ENCODE peak calls at places on chromosome 15, in four cellular contexts. One of them, this sample, is unnamed.
A peak's percentile ranks its signal among the peaks of the same experiment; 100 is the strongest.

GRCh38 chr15:46365612-46366011 is 730.8 kb downstream of the SQOR start:
- DNase-seq in natural killer cell: no peak
- DNase-seq in LoVo: no peak
- DNase-seq in transverse colon: no peak
- DNase-seq in this sample: no peak

GRCh38 chr15:29259233-29259632 is 10.4 kb downstream of the NSMCE3 start:
- DNase-seq in natural killer cell: no peak
- DNase-seq in transverse colon: no peak
- DNase-seq in LoVo: no peak
- DNase-seq in this sample: no peak

GRCh38 chr15:74869372-74869725 is 3.8 kb downstream of the SCAMP2 start:
- DNase-seq in LoVo: no peak
- DNase-seq in transverse colon: no peak
- DNase-seq in natural killer cell: no peak
- DNase-seq in this sample: no peak

GRCh38 chr15:25933456-25934158 is 70.5 kb upstream of the ATP10A start:
- DNase-seq in transverse colon: peak; percentile 50
- DNase-seq in LoVo: no peak
- DNase-seq in natural killer cell: peak; percentile 49
- DNase-seq in this sample: peak; percentile 91

GRCh38 chr15:58762731-58763130 is 8.4 kb upstream of the MINDY2 start:
- DNase-seq in natural killer cell: no peak
- DNase-seq in transverse colon: no peak
- DNase-seq in LoVo: no peak
- DNase-seq in this sample: no peak

GRCh38 chr15:98779463-98780071 is 131.2 kb downstream of the IGF1R start:
- DNase-seq in transverse colon: peak; percentile 88
- DNase-seq in LoVo: peak; percentile 78
- DNase-seq in natural killer cell: peak; percentile 71
- DNase-seq in this sample: peak; percentile 82

GRCh38 chr15:70008697-70009285 is 88.9 kb downstream of the TLE3 start:
- DNase-seq in natural killer cell: no peak
- DNase-seq in LoVo: no peak
- DNase-seq in transverse colon: no peak
- DNase-seq in this sample: peak; percentile 82

GRCh38 chr15:27479232-27480140 is 508.5 kb downstream of the GABRG3 start:
- DNase-seq in transverse colon: no peak
- DNase-seq in natural killer cell: no peak
- DNase-seq in LoVo: no peak
- DNase-seq in this sample: peak; percentile 58

GRCh38 chr15:26772588-26773484 is at the start of gene GABRB3:
- DNase-seq in natural killer cell: no peak
- DNase-seq in transverse colon: no peak
- DNase-seq in LoVo: no peak
- DNase-seq in this sample: no peak

GRCh38 chr15:101107625-101108457 is 144.0 kb downstream of the CHSY1 start:
- DNase-seq in transverse colon: no peak
- DNase-seq in LoVo: no peak
- DNase-seq in natural killer cell: no peak
- DNase-seq in this sample: no peak

GRCh38 chr15:48940508-48940907 is 23.2 kb downstream of the SHC4 start:
- DNase-seq in LoVo: no peak
- DNase-seq in natural killer cell: no peak
- DNase-seq in transverse colon: no peak
- DNase-seq in this sample: no peak

GRCh38 chr15:77654975-77655374 is 22.3 kb upstream of the LINGO1 start:
- DNase-seq in LoVo: peak; percentile 31
- DNase-seq in natural killer cell: no peak
- DNase-seq in transverse colon: peak; percentile 55
- DNase-seq in this sample: peak; percentile 49

GRCh38 chr15:81294501-81294850 is 29.5 kb downstream of the STARD5 start:
- DNase-seq in LoVo: no peak
- DNase-seq in natural killer cell: no peak
- DNase-seq in transverse colon: peak; percentile 48
- DNase-seq in this sample: no peak

GRCh38 chr15:101362359-101362758 is 67.3 kb upstream of the SNRPA1 start:
- DNase-seq in LoVo: no peak
- DNase-seq in transverse colon: no peak
- DNase-seq in natural killer cell: no peak
- DNase-seq in this sample: no peak

GRCh38 chr15:99137111-99137546 is 32.2 kb downstream of the SYNM start:
- DNase-seq in transverse colon: no peak
- DNase-seq in natural killer cell: no peak
- DNase-seq in LoVo: no peak
- DNase-seq in this sample: no peak

GRCh38 chr15:38069506-38069905 is 135.1 kb downstream of the TMCO5A start:
- DNase-seq in transverse colon: peak; percentile 78
- DNase-seq in LoVo: peak; percentile 82
- DNase-seq in natural killer cell: no peak
- DNase-seq in this sample: no peak

This sample was measured in T47D.